ENCODE peak calls at places on chromosomes 11 and 22, in six cellular contexts. One of them, this sample, is unnamed. For H3K4me1 and H3K9me3, the result is how much of the 10 kb centered on the place peaks cover.

GRCh38 chr22:27801197-27801615 is 350 bp downstream of the MN1 start:
- DNase-seq in neuronal stem cell: peak
- DNase-seq in H9: peak
- DNase-seq in GM23248: peak
- DNase-seq in IMR-90: peak
- DNase-seq in DND-41: no peak
- DNase-seq in this sample: peak

GRCh38 chr11:108115495-108116140 is 5.7 kb upstream of the ACAT1 start:
- DNase-seq in neuronal stem cell: peak
- DNase-seq in IMR-90: peak
- DNase-seq in DND-41: no peak
- DNase-seq in GM23248: peak
- DNase-seq in H9: peak
- DNase-seq in this sample: peak

GRCh38 chr11:408154-409007 is 6.4 kb downstream of the SIGIRR start:
- DNase-seq in DND-41: no peak
- DNase-seq in neuronal stem cell: no peak
- DNase-seq in GM23248: no peak
- DNase-seq in H9: no peak
- DNase-seq in IMR-90: no peak
- DNase-seq in this sample: no peak

GRCh38 chr11:116537121-116537520 is 235.7 kb downstream of the BUD13 start:
- DNase-seq in IMR-90: no peak
- DNase-seq in DND-41: no peak
- DNase-seq in neuronal stem cell: no peak
- DNase-seq in GM23248: no peak
- DNase-seq in H9: no peak
- DNase-seq in this sample: no peak

GRCh38 chr11:134560066-134560465 is 148.0 kb upstream of the B3GAT1 start:
- DNase-seq in IMR-90: no peak
- DNase-seq in GM23248: no peak
- DNase-seq in DND-41: peak
- DNase-seq in H9: no peak
- DNase-seq in neuronal stem cell: no peak
- DNase-seq in this sample: no peak

GRCh38 chr11:19929655-19930054 is 217.0 kb downstream of the NAV2 start:
- DNase-seq in GM23248: peak
- DNase-seq in neuronal stem cell: no peak
- DNase-seq in IMR-90: peak
- DNase-seq in H9: no peak
- DNase-seq in DND-41: no peak
- DNase-seq in this sample: no peak

GRCh38 chr22:29890760-29891159 is 7.8 kb downstream of the MTMR3 start:
- DNase-seq in IMR-90: no peak
- DNase-seq in DND-41: no peak
- DNase-seq in neuronal stem cell: no peak
- DNase-seq in GM23248: no peak
- DNase-seq in H9: no peak
- DNase-seq in this sample: no peak

GRCh38 chr11:93537767-93538261 is 5.4 kb downstream of the SMCO4 start:
- DNase-seq in GM23248: peak
- DNase-seq in IMR-90: peak
- DNase-seq in neuronal stem cell: no peak
- DNase-seq in DND-41: no peak
- DNase-seq in H9: no peak
- DNase-seq in this sample: no peak

GRCh38 chr11:44600739-44601416 is 35.4 kb downstream of the CD82 start:
- DNase-seq in neuronal stem cell: no peak
- DNase-seq in DND-41: no peak
- DNase-seq in H9: peak
- DNase-seq in IMR-90: peak
- DNase-seq in GM23248: no peak
- DNase-seq in this sample: no peak

GRCh38 chr11:126257764-126258163 is 10.9 kb downstream of the SRPRA start:
- DNase-seq in neuronal stem cell: no peak
- DNase-seq in H9: no peak
- DNase-seq in DND-41: no peak
- DNase-seq in GM23248: peak
- DNase-seq in IMR-90: peak
- DNase-seq in this sample: peak

GRCh38 chr11:124069429-124070401 is 28.6 kb upstream of the OR10G7 start:
- DNase-seq in IMR-90: peak
- DNase-seq in DND-41: peak
- DNase-seq in GM23248: peak
- DNase-seq in neuronal stem cell: peak
- DNase-seq in H9: peak
- DNase-seq in this sample: peak

GRCh38 chr11:19433367-19433766 is 192.6 kb upstream of the E2F8 start:
- DNase-seq in H9: no peak
- DNase-seq in GM23248: no peak
- DNase-seq in neuronal stem cell: no peak
- DNase-seq in DND-41: no peak
- DNase-seq in IMR-90: no peak
- DNase-seq in this sample: no peak

GRCh38 chr22:39176673-39177455 is 24.4 kb upstream of the CBX7 start:
- DNase-seq in DND-41: no peak
- DNase-seq in H9: peak
- DNase-seq in IMR-90: no peak
- DNase-seq in neuronal stem cell: no peak
- DNase-seq in GM23248: peak
- DNase-seq in this sample: no peak

GRCh38 chr11:107655607-107656006 is 56.2 kb downstream of the SLN start:
- DNase-seq in GM23248: no peak
- DNase-seq in DND-41: no peak
- DNase-seq in IMR-90: no peak
- DNase-seq in neuronal stem cell: no peak
- DNase-seq in H9: no peak
- DNase-seq in this sample: no peak

GRCh38 chr11:41879186-41879738 is 419.8 kb upstream of the LRRC4C start:
- DNase-seq in neuronal stem cell: no peak
- DNase-seq in IMR-90: no peak
- DNase-seq in DND-41: no peak
- DNase-seq in GM23248: peak
- DNase-seq in H9: no peak
- DNase-seq in this sample: no peak

GRCh38 chr22:39206491-39206890 is 38.3 kb downstream of the PDGFB start:
- DNase-seq in DND-41: no peak
- DNase-seq in neuronal stem cell: no peak
- DNase-seq in IMR-90: no peak
- DNase-seq in GM23248: no peak
- DNase-seq in H9: peak
- DNase-seq in this sample: no peak

GRCh38 chr11:72848846-72849466 is 34.7 kb downstream of the ATG16L2 start:
- DNase-seq in H9: peak
- DNase-seq in GM23248: peak
- DNase-seq in IMR-90: peak
- DNase-seq in DND-41: peak
- DNase-seq in neuronal stem cell: no peak
- DNase-seq in this sample: peak

GRCh38 chr11:62472063-62472884 is 53.4 kb downstream of the SCGB1A1 start:
- DNase-seq in H9: no peak
- DNase-seq in DND-41: no peak
- DNase-seq in neuronal stem cell: no peak
- DNase-seq in IMR-90: peak
- DNase-seq in GM23248: peak
- DNase-seq in this sample: peak

GRCh38 chr11:8870461-8871282 is 40.3 kb upstream of the AKIP1 start:
- DNase-seq in DND-41: peak
- DNase-seq in IMR-90: peak
- DNase-seq in H9: peak
- DNase-seq in GM23248: peak
- DNase-seq in neuronal stem cell: peak
- DNase-seq in this sample: peak

GRCh38 chr11:65102142-65103095 is 6.4 kb downstream of the VPS51 start:
- DNase-seq in GM23248: no peak
- DNase-seq in H9: no peak
- DNase-seq in IMR-90: peak
- DNase-seq in neuronal stem cell: no peak
- DNase-seq in DND-41: no peak
- DNase-seq in this sample: peak

GRCh38 chr11:84922836-84923235 is 704.3 kb downstream of the DLG2 start:
- DNase-seq in H9: no peak
- DNase-seq in GM23248: peak
- DNase-seq in IMR-90: no peak
- DNase-seq in neuronal stem cell: no peak
- DNase-seq in DND-41: no peak
- DNase-seq in this sample: no peak

GRCh38 chr11:11531127-11531526 is 90.7 kb downstream of the GALNT18 start:
- DNase-seq in neuronal stem cell: no peak
- DNase-seq in H9: no peak
- DNase-seq in DND-41: no peak
- DNase-seq in GM23248: no peak
- DNase-seq in IMR-90: no peak
- DNase-seq in this sample: no peak
- H3K4me1 ChIP-seq in neuronal stem cell: under half
- H3K4me1 ChIP-seq in H9: under half
- H3K4me1 ChIP-seq in DND-41: under half
- H3K4me1 ChIP-seq in GM23248: under half
- H3K4me1 ChIP-seq in IMR-90: under half
- H3K4me1 ChIP-seq in this sample: under half

DNA sequence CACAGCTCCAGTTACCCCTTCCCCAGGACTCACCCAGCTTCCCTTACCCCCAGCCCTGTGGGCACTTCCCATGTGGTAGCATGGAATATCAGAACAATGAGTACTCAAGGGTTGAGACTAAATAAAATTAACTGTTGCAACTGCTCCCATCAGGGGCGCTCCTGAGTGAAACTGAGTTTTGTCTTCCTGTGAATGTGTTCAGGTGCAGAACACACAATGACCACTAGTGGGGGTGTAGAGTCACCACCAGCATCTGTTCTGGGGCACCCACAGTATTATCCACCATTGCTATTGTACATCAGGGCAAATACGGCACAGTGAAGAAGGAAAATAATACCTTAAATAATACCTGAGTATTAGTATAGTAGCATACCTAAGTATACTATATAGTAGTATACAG is 689.7 kb downstream of the TBC1D22A start:
- DNase-seq in neuronal stem cell: no peak
- DNase-seq in GM23248: no peak
- DNase-seq in IMR-90: no peak
- DNase-seq in DND-41: peak
- DNase-seq in H9: no peak
- DNase-seq in this sample: no peak
- H3K9me3 ChIP-seq in neuronal stem cell: under half
- H3K9me3 ChIP-seq in GM23248: under half
- H3K9me3 ChIP-seq in IMR-90: half or more
- H3K9me3 ChIP-seq in DND-41: under half
- H3K9me3 ChIP-seq in H9: half or more
- H3K9me3 ChIP-seq in this sample: under half

GRCh38 chr11:6548121-6548520 is 51.0 kb downstream of the DNHD1 start:
- DNase-seq in GM23248: no peak
- DNase-seq in neuronal stem cell: no peak
- DNase-seq in DND-41: no peak
- DNase-seq in H9: no peak
- DNase-seq in IMR-90: no peak
- DNase-seq in this sample: no peak

GRCh38 chr11:6548641-6549040 is 51.6 kb downstream of the DNHD1 start:
- DNase-seq in H9: no peak
- DNase-seq in IMR-90: no peak
- DNase-seq in DND-41: no peak
- DNase-seq in GM23248: no peak
- DNase-seq in neuronal stem cell: no peak
- DNase-seq in this sample: no peak

GRCh38 chr11:6545917-6546605 is 49.0 kb downstream of the DNHD1 start:
- DNase-seq in H9: peak
- DNase-seq in DND-41: no peak
- DNase-seq in neuronal stem cell: no peak
- DNase-seq in IMR-90: no peak
- DNase-seq in GM23248: no peak
- DNase-seq in this sample: no peak

GRCh38 chr11:6546735-6547134 is 49.7 kb downstream of the DNHD1 start:
- DNase-seq in GM23248: no peak
- DNase-seq in H9: no peak
- DNase-seq in neuronal stem cell: no peak
- DNase-seq in DND-41: no peak
- DNase-seq in IMR-90: no peak
- DNase-seq in this sample: no peak

DNA sequence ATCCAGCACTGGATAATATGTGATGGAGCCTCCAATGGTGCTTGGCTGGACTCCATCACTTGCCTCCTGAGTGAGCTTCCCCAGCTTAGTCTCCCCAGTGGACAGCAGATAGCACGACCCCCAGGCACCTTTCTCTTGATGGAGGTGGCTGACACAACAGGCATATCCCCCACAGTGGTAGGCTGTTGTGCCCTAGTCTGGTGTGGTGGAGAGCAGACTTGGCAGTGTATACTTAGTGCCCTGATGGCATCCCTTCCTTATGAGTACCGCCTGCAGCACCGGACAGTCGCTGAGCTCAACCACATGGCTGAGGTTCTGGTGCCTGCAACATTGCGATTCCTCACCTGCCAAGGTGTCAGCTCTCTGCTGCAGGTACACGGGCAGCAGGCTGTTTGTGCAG is 50.1 kb downstream of the DNHD1 start:
- DNase-seq in H9: no peak
- DNase-seq in GM23248: no peak
- DNase-seq in IMR-90: no peak
- DNase-seq in neuronal stem cell: no peak
- DNase-seq in DND-41: no peak
- DNase-seq in this sample: no peak
- H3K9ac ChIP-seq in H9: no peak
- H3K9ac ChIP-seq in GM23248: no peak
- H3K9ac ChIP-seq in IMR-90: no peak
- H3K9ac ChIP-seq in neuronal stem cell: no peak
- H3K9ac ChIP-seq in DND-41: no peak
- H3K9ac ChIP-seq in this sample: no peak

GRCh38 chr11:12121011-12121410 is 10.6 kb downstream of the MICAL2 start:
- DNase-seq in IMR-90: no peak
- DNase-seq in GM23248: no peak
- DNase-seq in H9: no peak
- DNase-seq in neuronal stem cell: no peak
- DNase-seq in DND-41: no peak
- DNase-seq in this sample: no peak

GRCh38 chr11:12120031-12121008 is 9.9 kb downstream of the MICAL2 start:
- DNase-seq in IMR-90: peak
- DNase-seq in H9: no peak
- DNase-seq in neuronal stem cell: no peak
- DNase-seq in DND-41: no peak
- DNase-seq in GM23248: no peak
- DNase-seq in this sample: no peak

GRCh38 chr11:12117200-12117995 is 7.0 kb downstream of the MICAL2 start:
- DNase-seq in GM23248: no peak
- DNase-seq in IMR-90: peak
- DNase-seq in H9: no peak
- DNase-seq in neuronal stem cell: no peak
- DNase-seq in DND-41: no peak
- DNase-seq in this sample: no peak

GRCh38 chr11:12119502-12119901 is 9.1 kb downstream of the MICAL2 start:
- DNase-seq in IMR-90: no peak
- DNase-seq in DND-41: no peak
- DNase-seq in GM23248: no peak
- DNase-seq in neuronal stem cell: no peak
- DNase-seq in H9: no peak
- DNase-seq in this sample: no peak

DNA sequence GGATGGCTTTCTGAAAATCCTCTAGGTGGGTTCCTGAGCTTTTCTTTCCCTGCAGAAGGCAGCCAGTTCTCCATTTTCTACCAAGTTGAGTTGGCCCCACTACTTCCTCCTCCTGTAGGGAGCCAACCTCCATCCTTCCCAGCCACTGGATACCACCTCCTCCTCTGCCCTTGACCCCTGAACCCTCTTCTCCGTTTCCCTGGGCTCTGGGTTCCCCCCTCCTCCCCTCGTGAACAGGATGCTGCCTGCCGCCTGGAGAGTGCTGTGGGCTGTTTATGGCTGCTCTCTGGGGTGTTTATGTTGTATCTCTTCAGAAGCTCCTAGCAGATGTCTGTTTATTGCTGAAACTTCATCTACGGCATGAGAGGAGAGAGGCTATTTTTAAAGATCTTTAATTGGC is 8.6 kb downstream of the MICAL2 start:
- DNase-seq in H9: no peak
- DNase-seq in neuronal stem cell: no peak
- DNase-seq in GM23248: no peak
- DNase-seq in DND-41: no peak
- DNase-seq in IMR-90: peak
- DNase-seq in this sample: no peak
- H3K4me1 ChIP-seq in H9: under half
- H3K4me1 ChIP-seq in neuronal stem cell: under half
- H3K4me1 ChIP-seq in GM23248: under half
- H3K4me1 ChIP-seq in DND-41: under half
- H3K4me1 ChIP-seq in IMR-90: half or more
- H3K4me1 ChIP-seq in this sample: under half